ENCODE peak calls at places on chromosomes 5 and 9, in six cellular contexts. N, S, K, X, H and V are unnamed samples.

GRCh38 chr9:77019810-77020437 is 469 bp downstream of the FOXB2 start:
- DNase-seq in N (no peak), H (no peak), X (no peak), K (no peak), S (no peak), V (no peak)

GRCh38 chr9:92639791-92640271 is 30.1 kb downstream of the IPPK start:
- DNase-seq in H (no peak), N (no peak), X (no peak), S (no peak), K (no peak), V (no peak)

GRCh38 chr5:113118765-113119164 is 142.2 kb downstream of the DCP2 start:
- DNase-seq in K (no peak), H (no peak), X (no peak), N (no peak), S (no peak), V (peak)

GRCh38 chr9:109166771-109167601 is at the start of gene FRRS1L:
- DNase-seq in X (no peak), S (no peak), K (no peak), N (no peak), H (no peak), V (no peak)

GRCh38 chr9:17462869-17463464 is 115.9 kb upstream of the SH3GL2 start:
- DNase-seq in X (peak), S (peak), H (peak), N (no peak), K (peak), V (no peak)

GRCh38 chr9:98572054-98572627 is 136.6 kb downstream of the GABBR2 start:
- DNase-seq in S (no peak), N (no peak), K (no peak), H (no peak), X (no peak), V (no peak)

GRCh38 chr9:84216151-84216550 is 124.4 kb downstream of the SLC28A3 start:
- DNase-seq in K (no peak), X (no peak), H (peak), S (no peak), N (no peak), V (no peak)

GRCh38 chr9:115808695-115809094 is 344.9 kb upstream of the PAPPA start:
- DNase-seq in K (no peak), X (no peak), N (no peak), S (peak), H (peak), V (no peak)

GRCh38 chr5:37855438-37855837 is 15.6 kb upstream of the GDNF start:
- DNase-seq in N (no peak), S (no peak), K (no peak), X (no peak), H (no peak), V (no peak)

GRCh38 chr9:100428871-100429654 is 2.1 kb downstream of the MSANTD3 start:
- DNase-seq in K (peak), X (peak), N (no peak), S (peak), H (peak), V (no peak)

GRCh38 chr5:72378636-72379289 is 58.6 kb downstream of the PTCD2 start:
- DNase-seq in X (peak), K (peak), S (peak), N (no peak), H (peak), V (no peak)

GRCh38 chr9:138062196-138062595 is 184.6 kb downstream of the CACNA1B start:
- DNase-seq in H (no peak), S (no peak), N (no peak), K (no peak), X (no peak), V (no peak)

GRCh38 chr9:76810377-76810957 is 46.2 kb downstream of the PCA3 start:
- DNase-seq in H (peak), S (peak), X (peak), K (peak), N (no peak), V (no peak)

GRCh38 chr5:154312000-154312399 is 121.5 kb downstream of the GALNT10 start:
- DNase-seq in N (no peak), X (no peak), K (no peak), S (no peak), H (no peak), V (no peak)

GRCh38 chr9:120928015-120928719 is 1.6 kb upstream of the TRAF1 start:
- DNase-seq in X (peak), K (no peak), H (no peak), S (no peak), N (no peak), V (peak)

GRCh38 chr5:19910131-19910530 is 77.9 kb downstream of the CDH18 start:
- DNase-seq in K (no peak), H (no peak), N (no peak), X (no peak), S (no peak), V (no peak)

GRCh38 chr5:139271201-139272027 is 22.1 kb upstream of the MATR3 start:
- DNase-seq in N (no peak), K (no peak), H (peak), S (peak), X (no peak), V (no peak)

GRCh38 chr5:94228791-94229190 is 389.6 kb downstream of the KIAA0825 start:
- DNase-seq in N (no peak), X (no peak), K (no peak), S (no peak), H (no peak), V (no peak)

GRCh38 chr5:62931081-62931480 is 352.5 kb downstream of the LRRC70 start:
- DNase-seq in K (no peak), S (no peak), N (no peak), X (no peak), H (no peak), V (no peak)

GRCh38 chr5:136309932-136310598 is 55.3 kb downstream of the TRPC7 start:
- DNase-seq in S (no peak), N (no peak), X (no peak), H (no peak), K (no peak), V (no peak)

GRCh38 chr5:136314302-136314701 is 51.0 kb downstream of the TRPC7 start:
- DNase-seq in N (no peak), S (no peak), K (no peak), H (no peak), X (no peak), V (no peak)

GRCh38 chr5:136311999-136312398 is 53.3 kb downstream of the TRPC7 start:
- DNase-seq in X (no peak), S (no peak), K (no peak), H (no peak), N (no peak), V (no peak)

GRCh38 chr5:136309376-136309775 is 56.0 kb downstream of the TRPC7 start:
- DNase-seq in K (no peak), N (no peak), X (no peak), H (no peak), S (no peak), V (no peak)

DNA sequence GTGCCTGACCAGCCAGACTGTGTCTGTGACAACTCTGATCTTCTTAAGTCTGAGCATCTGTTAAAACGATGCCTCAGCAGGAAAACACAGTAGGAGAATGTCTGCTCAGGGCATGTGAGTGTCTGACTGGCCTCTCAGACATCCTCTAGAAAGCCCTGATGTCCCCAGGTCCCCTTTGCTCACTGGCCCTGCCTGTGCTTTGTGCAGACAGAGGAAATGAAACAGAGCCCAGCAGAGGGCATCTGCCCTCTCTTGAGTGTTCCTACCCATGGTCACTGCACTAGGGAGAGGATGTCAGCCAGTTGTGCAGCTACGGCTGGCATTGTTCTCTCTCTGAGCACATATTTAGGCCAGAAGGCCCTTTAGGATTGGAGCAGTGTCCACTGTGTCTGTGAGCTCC is 56.9 kb downstream of the TRPC7 start:
- DNase-seq in S (peak), K (no peak), H (no peak), N (no peak), X (no peak), V (no peak)
- TF ChIP-seq CTCF in S (peak), K (no peak), H (no peak), N (no peak), X (no peak), V (no peak)

DNA sequence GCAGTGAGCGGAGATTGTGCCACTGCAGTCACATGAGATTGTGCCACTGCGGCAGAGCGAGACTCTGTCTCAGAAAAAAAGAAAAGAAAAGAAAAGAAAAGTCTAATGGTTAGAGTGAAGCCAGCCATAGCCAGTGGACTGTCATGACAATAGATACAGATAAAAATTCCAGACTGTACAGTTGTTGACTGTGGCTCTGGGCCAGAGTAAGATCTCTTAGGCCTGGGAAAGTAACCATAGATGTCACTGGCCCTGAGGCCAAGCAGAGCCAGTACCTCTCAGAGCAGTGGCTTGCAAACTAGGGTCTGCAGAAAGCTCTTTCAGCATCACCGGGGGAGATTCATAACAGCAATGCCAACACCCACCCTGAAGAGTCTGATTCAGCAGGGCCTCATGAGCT is 44.1 kb upstream of the SUB1 start:
- DNase-seq in K (no peak), H (no peak), X (no peak), N (no peak), S (no peak), V (no peak)
- H3K4me3 ChIP-seq in K (no peak), H (no peak), X (no peak), N (no peak), S (no peak), V (no peak)

GRCh38 chr9:127553793-127554192 is 58.3 kb upstream of the STXBP1 start:
- DNase-seq in K (no peak), X (no peak), S (no peak), H (no peak), N (no peak), V (no peak)
- TF ChIP-seq CTCF in K (no peak), X (no peak), S (no peak), H (no peak), N (no peak), V (no peak)

DNA sequence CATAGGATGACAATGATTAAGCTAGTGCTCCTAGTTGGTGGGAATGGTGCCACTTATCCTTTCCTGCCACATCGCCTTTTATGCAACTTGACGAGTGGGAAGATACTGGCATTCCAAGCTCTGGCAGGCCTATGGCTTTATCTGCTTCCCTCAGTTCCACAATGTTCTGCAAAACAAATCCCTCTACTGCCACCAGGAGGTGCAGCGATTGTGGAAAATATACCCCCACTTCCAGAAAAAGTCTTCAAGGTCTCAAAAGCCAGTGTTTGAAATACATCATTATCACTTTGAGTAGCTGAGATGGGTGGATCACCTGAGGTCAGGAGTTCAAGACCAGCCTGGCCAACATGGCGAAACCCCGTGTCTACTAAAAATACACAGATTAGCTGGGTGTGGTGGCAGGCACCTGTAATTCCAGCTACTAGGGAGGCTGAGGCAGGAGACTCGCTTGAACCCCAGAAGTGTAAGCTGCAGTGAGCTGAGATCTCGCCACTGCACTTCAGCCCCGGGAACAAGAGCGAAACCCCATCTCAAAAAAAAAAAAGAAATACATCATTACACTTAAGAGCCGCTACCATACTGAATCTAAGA is 3.4 kb downstream of the CLINT1 start:
- DNase-seq in K (peak), X (peak), N (no peak), S (peak), H (peak), V (peak)
- H3K4me3 ChIP-seq in K (no peak), X (no peak), N (no peak), S (no peak), H (no peak), V (no peak)